ENCODE peak calls at places on chromosomes 12 and 14, in eight cellular contexts. D is transverse colon; J is ovary; B is mesendoderm; Z is A673; C is CD8-positive, alpha-beta memory T cell; Y is esophagus squamous epithelium; V is heart right ventricle. M is an unnamed sample.

GRCh38 chr12:103444983-103445382 is 50.8 kb downstream of the C12orf42 start:
- DNase-seq in Y (no peak), B (peak; percentile 53), D (no peak), C (no peak), J (no peak), Z (no peak), V (no peak), M (no peak)

GRCh38 chr12:113926792-113927191 is 39.3 kb downstream of the RBM19 start:
- DNase-seq in Z (no peak), C (no peak), B (no peak), V (no peak), J (no peak), Y (no peak), D (no peak), M (no peak)

GRCh38 chr12:7859552-7859951 is 13.2 kb downstream of the SLC2A14 start:
- DNase-seq in Y (no peak), J (no peak), V (no peak), Z (no peak), C (no peak), B (peak; percentile 35), D (no peak), M (no peak)

GRCh38 chr12:64528616-64529015 is 76.7 kb downstream of the TBK1 start:
- DNase-seq in Y (no peak), C (no peak), J (no peak), B (no peak), V (no peak), Z (no peak), D (no peak), M (no peak)

GRCh38 chr12:20444595-20445170 is 76.3 kb downstream of the PDE3A start:
- DNase-seq in B (peak; percentile 19), Z (peak; percentile 3), Y (no peak), J (no peak), C (no peak), D (no peak), V (no peak), M (no peak)

GRCh38 chr14:104171029-104171697 is 32.8 kb downstream of the KIF26A start:
- DNase-seq in V (no peak), C (no peak), Y (no peak), Z (no peak), D (no peak), J (no peak), B (peak; percentile 93), M (no peak)

GRCh38 chr12:111068281-111068680 is 147.9 kb upstream of the MYL2 start:
- DNase-seq in Y (no peak), B (no peak), V (no peak), J (no peak), D (no peak), Z (peak; percentile 51), C (no peak), M (no peak)

GRCh38 chr12:131388164-131388795 is 322.6 kb upstream of the SFSWAP start:
- DNase-seq in D (no peak), J (no peak), V (no peak), Z (no peak), Y (no peak), B (no peak), C (no peak), M (no peak)

GRCh38 chr12:57520008-57520726 is at the start of gene DDIT3:
- DNase-seq in C (peak; percentile 100), Z (peak; percentile 99), Y (peak; percentile 99), V (peak; percentile 99), B (peak; percentile 99), J (peak; percentile 99), D (peak; percentile 100), M (peak; percentile 100)

GRCh38 chr12:3034067-3034750 is 43.0 kb upstream of the TSPAN9 start:
- DNase-seq in Z (peak; percentile 72), C (no peak), V (peak; percentile 65), Y (no peak), B (peak; percentile 88), D (peak; percentile 51), J (peak; percentile 62), M (peak; percentile 35)

GRCh38 chr14:93709249-93709648 is 79.0 kb downstream of the PRIMA1 start:
- DNase-seq in B (no peak), C (no peak), Z (no peak), V (no peak), Y (no peak), D (no peak), J (no peak), M (no peak)

GRCh38 chr12:105704788-105705187 is 374.3 kb downstream of the C12orf75 start:
- DNase-seq in V (no peak), D (peak; percentile 44), Z (no peak), C (no peak), B (no peak), J (no peak), Y (no peak), M (no peak)

GRCh38 chr14:23366163-23366921 is 1.4 kb upstream of the EFS start:
- DNase-seq in V (peak; percentile 79), Z (peak; percentile 96), C (no peak), J (peak; percentile 83), D (peak; percentile 42), Y (no peak), B (peak; percentile 97), M (peak; percentile 92)

GRCh38 chr12:64625243-64626077 is 15.2 kb downstream of the RASSF3 start:
- DNase-seq in C (no peak), B (peak; percentile 70), Y (no peak), D (peak; percentile 54), Z (peak; percentile 94), J (no peak), V (peak; percentile 52), M (peak; percentile 79)

GRCh38 chr14:73942180-73942579 is 7.7 kb downstream of the FAM161B start:
- DNase-seq in B (no peak), J (no peak), D (no peak), Y (no peak), V (no peak), Z (no peak), C (no peak), M (no peak)

GRCh38 chr12:6378709-6379427 is 3.5 kb upstream of the SCNN1A start:
- DNase-seq in C (no peak), J (no peak), B (no peak), Y (no peak), V (no peak), Z (no peak), D (no peak), M (peak; percentile 20)

GRCh38 chr12:118346895-118347294 is 25.8 kb downstream of the TAOK3 start:
- DNase-seq in C (no peak), V (no peak), Y (no peak), B (no peak), J (no peak), D (no peak), Z (no peak), M (no peak)

GRCh38 chr14:104218361-104219180 is 80.2 kb downstream of the KIF26A start:
- DNase-seq in V (no peak), D (peak; percentile 3), Z (no peak), B (no peak), J (no peak), Y (no peak), C (no peak), M (no peak)

GRCh38 chr12:3207858-3208257 is 130.7 kb downstream of the TSPAN9 start:
- DNase-seq in Y (no peak), Z (no peak), C (no peak), B (peak; percentile 80), J (no peak), D (no peak), V (no peak), M (no peak)

GRCh38 chr12:94147377-94147990 is 893 bp upstream of the PLXNC1 start:
- DNase-seq in B (no peak), D (no peak), J (no peak), V (no peak), Z (no peak), C (no peak), Y (no peak), M (no peak)
- H3K4me3 ChIP-seq in B (no peak overlapping the region), D (peak overlapping the region; percentile 41), J (peak overlapping the region; percentile 60), V (peak overlapping the region; percentile 77), Z (peak overlapping the region; percentile 38), C (peak overlapping the region; percentile 51), Y (peak overlapping the region; percentile 53), M (peak overlapping the region; percentile 52)

GRCh38 chr14:102314242-102315011 is 5.1 kb upstream of the ZNF839 start:
- DNase-seq in V (peak; percentile 87), D (peak; percentile 89), C (peak; percentile 76), Z (peak; percentile 87), Y (no peak), B (peak; percentile 80), J (peak; percentile 89), M (peak; percentile 82)

GRCh38 chr14:102318781-102319276 is 717 bp upstream of the ZNF839 start:
- DNase-seq in Y (no peak), J (peak; percentile 51), Z (no peak), D (peak; percentile 21), B (no peak), C (no peak), V (no peak), M (no peak)

GRCh38 chr14:102317564-102318248 is 1.8 kb upstream of the ZNF839 start:
- DNase-seq in V (no peak), Z (peak; percentile 83), B (peak; percentile 92), Y (no peak), D (peak; percentile 54), J (no peak), C (no peak), M (no peak)

GRCh38 chr14:102316746-102317563 is 2.6 kb upstream of the ZNF839 start:
- DNase-seq in B (peak; percentile 98), V (peak; percentile 94), Z (peak; percentile 93), Y (peak; percentile 38), J (peak; percentile 93), C (peak; percentile 94), D (peak; percentile 94), M (peak; percentile 96)

GRCh38 chr14:102316048-102316745 is 3.3 kb upstream of the ZNF839 start:
- DNase-seq in C (peak; percentile 17), Z (peak; percentile 80), J (peak; percentile 58), B (no peak), D (peak; percentile 39), Y (no peak), V (no peak), M (peak; percentile 45)
- H3K4me1 ChIP-seq in C (peaks cover 38% of the 10 kb centered on the region), Z (peaks cover 19% of the 10 kb centered on the region), J (peaks cover 13% of the 10 kb centered on the region), B (peaks cover 2% of the 10 kb centered on the region), D (peaks cover 12% of the 10 kb centered on the region), Y (peaks cover 23% of the 10 kb centered on the region), V (peaks cover 56% of the 10 kb centered on the region), M (peaks cover 21% of the 10 kb centered on the region)

DNA sequence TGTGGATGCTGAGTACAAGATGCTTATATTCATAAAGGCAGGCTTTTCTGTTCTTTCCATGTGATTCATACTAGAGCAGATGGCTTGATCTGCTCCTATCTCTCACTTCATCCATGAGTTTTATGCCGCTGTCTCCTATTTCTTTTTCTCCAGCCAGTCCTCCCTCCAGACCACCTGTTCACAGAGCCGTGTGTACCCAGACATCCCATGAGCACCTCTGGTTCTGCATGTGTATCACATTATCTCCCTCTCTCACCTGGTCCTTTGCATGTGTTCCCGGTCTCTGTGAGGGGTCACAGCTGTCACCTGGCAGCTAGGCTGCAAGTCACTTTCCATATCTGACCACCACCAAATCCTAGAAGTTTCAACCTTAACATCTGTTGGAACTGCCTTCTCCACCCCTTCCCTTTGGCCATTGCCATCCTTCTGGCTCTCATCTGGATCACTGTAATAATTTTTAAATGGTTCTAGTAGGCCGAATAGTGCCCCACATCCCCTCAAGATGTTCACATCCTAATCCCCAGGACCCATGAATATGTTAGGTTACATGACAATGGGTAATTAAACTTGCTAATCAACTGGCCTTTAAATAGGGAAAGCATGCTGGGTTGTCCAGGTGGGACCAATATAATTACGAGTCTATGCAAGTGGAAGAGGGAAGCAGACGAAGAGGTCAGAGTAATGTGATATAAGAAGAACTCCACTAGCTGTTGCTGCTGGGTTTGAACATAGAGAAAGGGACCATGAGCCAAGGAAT is 168.1 kb downstream of the SNAPC1 start:
- DNase-seq in C (no peak), J (no peak), Z (no peak), B (peak; percentile 50), V (no peak), D (no peak), Y (no peak), M (no peak)
- H3K4me3 ChIP-seq in C (no peak overlapping the region), J (no peak overlapping the region), Z (no peak overlapping the region), B (no peak overlapping the region), V (no peak overlapping the region), D (no peak overlapping the region), Y (no peak overlapping the region), M (no peak overlapping the region)

GRCh38 chr12:124829008-124829707 is 34.5 kb downstream of the SCARB1 start:
- DNase-seq in C (no peak), Y (no peak), Z (peak; percentile 32), J (no peak), D (peak; percentile 41), V (no peak), B (peak; percentile 94), M (no peak)
- H3K4me1 ChIP-seq in C (no peaks in the 10 kb centered on the region), Y (peaks cover 11% of the 10 kb centered on the region), Z (no peaks in the 10 kb centered on the region), J (peaks cover 20% of the 10 kb centered on the region), D (peaks cover 2% of the 10 kb centered on the region), V (peaks cover 16% of the 10 kb centered on the region), B (peaks cover 11% of the 10 kb centered on the region), M (peaks cover 16% of the 10 kb centered on the region)

M was measured in tibial artery.